ENCODE peak calls at places on chromosome 2, in four cellular contexts. T is WTC11, N is psoas muscle, W is chondrocyte. V is an unnamed sample.

GRCh38 chr2:11988691-11989465 is 242.4 kb downstream of the LPIN1 start:
- DNase-seq in N (no peak), T (no peak), W (no peak), V (no peak)

GRCh38 chr2:205700331-205701132 is 18.2 kb downstream of the NRP2 start:
- DNase-seq in N (no peak), T (no peak), W (peak), V (no peak)

GRCh38 chr2:43648979-43649701 is 12.1 kb downstream of the PLEKHH2 start:
- DNase-seq in T (no peak), N (no peak), W (no peak), V (no peak)

GRCh38 chr2:238936162-238937052 is 88.5 kb downstream of the TWIST2 start:
- DNase-seq in T (no peak), N (no peak), W (no peak), V (no peak)

GRCh38 chr2:10954856-10955818 is 43.4 kb downstream of the KCNF1 start:
- DNase-seq in W (peak), T (no peak), N (no peak), V (no peak)

GRCh38 chr2:201971516-201972228 is 62.0 kb upstream of the FZD7 start:
- DNase-seq in N (no peak), W (no peak), T (no peak), V (no peak)

GRCh38 chr2:201698588-201699226 is at the start of gene MPP4:
- DNase-seq in N (no peak), T (no peak), W (no peak), V (no peak)

GRCh38 chr2:211652366-211652765 is 886.2 kb downstream of the ERBB4 start:
- DNase-seq in W (no peak), T (no peak), N (no peak), V (no peak)

GRCh38 chr2:5803547-5803946 is 111.4 kb downstream of the SOX11 start:
- DNase-seq in N (no peak), W (no peak), T (no peak), V (no peak)

GRCh38 chr2:46964835-46965560 is 49.4 kb upstream of the MCFD2 start:
- DNase-seq in T (no peak), W (no peak), N (no peak), V (no peak)

GRCh38 chr2:25808006-25808383 is 70.3 kb downstream of the ASXL2 start:
- DNase-seq in W (no peak), T (no peak), N (no peak), V (no peak)

GRCh38 chr2:121809607-121810006 is 54.2 kb downstream of the TSN start:
- DNase-seq in N (no peak), W (no peak), T (no peak), V (no peak)

GRCh38 chr2:241496003-241496707 is 12.2 kb downstream of the STK25 start:
- DNase-seq in N (no peak), W (peak), T (no peak), V (no peak)

GRCh38 chr2:118710481-118710880 is 137.0 kb downstream of the EN1 start:
- DNase-seq in T (no peak), W (no peak), N (no peak), V (no peak)

GRCh38 chr2:142803158-142803557 is 74.3 kb upstream of the KYNU start:
- DNase-seq in N (no peak), T (no peak), W (no peak), V (no peak)

GRCh38 chr2:73575280-73575679 is 66.9 kb downstream of the NAT8 start:
- DNase-seq in W (no peak), N (no peak), T (no peak), V (no peak)

GRCh38 chr2:23545811-23546210 is 160.8 kb downstream of the KLHL29 start:
- DNase-seq in N (no peak), T (no peak), W (no peak), V (peak)

GRCh38 chr2:152354069-152354755 is 19.2 kb downstream of the FMNL2 start:
- DNase-seq in W (no peak), T (no peak), N (no peak), V (no peak)

GRCh38 chr2:151262629-151263028 is 966 bp upstream of the RBM43 start:
- DNase-seq in N (no peak), T (peak), W (no peak), V (no peak)

GRCh38 chr2:71950256-71951066 is 197.2 kb downstream of the CYP26B1 start:
- DNase-seq in N (peak), T (no peak), W (no peak), V (no peak)

GRCh38 chr2:162914161-162914560 is 75.6 kb upstream of the KCNH7 start:
- DNase-seq in W (no peak), N (no peak), T (no peak), V (no peak)

GRCh38 chr2:10190255-10190654 is 67.7 kb downstream of the RRM2 start:
- DNase-seq in N (no peak), W (no peak), T (no peak), V (no peak)

GRCh38 chr2:85278361-85278760 is 49.4 kb downstream of the TGOLN2 start:
- DNase-seq in N (no peak), W (no peak), T (no peak), V (no peak)

GRCh38 chr2:147108553-147108952 is 736.3 kb upstream of the ACVR2A start:
- DNase-seq in N (no peak), T (no peak), W (no peak), V (no peak)

GRCh38 chr2:225207471-225207870 is 165.2 kb upstream of the DOCK10 start:
- DNase-seq in T (no peak), N (no peak), W (no peak), V (no peak)

GRCh38 chr2:23916727-23917458 is 10.0 kb downstream of the ATAD2B start:
- DNase-seq in N (no peak), T (no peak), W (no peak), V (no peak)

GRCh38 chr2:83079007-83079406 is 1380.1 kb downstream of the SUCLG1 start:
- DNase-seq in N (no peak), T (no peak), W (no peak), V (no peak)

GRCh38 chr2:172937884-172938712 is 137.5 kb upstream of the MAP3K20 start:
- DNase-seq in N (no peak), T (no peak), W (no peak), V (no peak)

GRCh38 chr2:75277111-75277510 is 77.8 kb upstream of the TACR1 start:
- DNase-seq in T (no peak), W (no peak), N (no peak), V (no peak)

GRCh38 chr2:119451336-119452050 is 19.8 kb downstream of the TMEM37 start:
- DNase-seq in N (no peak), W (no peak), T (no peak), V (no peak)

GRCh38 chr2:42957109-42958035 is 165.0 kb upstream of the HAAO start:
- DNase-seq in W (no peak), N (peak), T (no peak), V (no peak)

GRCh38 chr2:31980674-31981356 is 30.0 kb downstream of the MEMO1 start:
- DNase-seq in W (no peak), N (no peak), T (no peak), V (no peak)
- TF ChIP-seq CTCF in W (no peak), N (no peak), T (no peak), V (no peak)

GRCh38 chr2:64606495-64607363 is 47.0 kb downstream of the SERTAD2 start:
- DNase-seq in T (peak), W (peak), N (peak), V (peak)

GRCh38 chr2:64610456-64610855 is 43.3 kb downstream of the SERTAD2 start:
- DNase-seq in T (no peak), N (no peak), W (no peak), V (no peak)

GRCh38 chr2:64607381-64607780 is 46.3 kb downstream of the SERTAD2 start:
- DNase-seq in W (no peak), T (no peak), N (no peak), V (no peak)

GRCh38 chr2:64608867-64609228 is 44.9 kb downstream of the SERTAD2 start:
- DNase-seq in W (no peak), N (peak), T (no peak), V (no peak)

GRCh38 chr2:64609229-64609994 is 44.3 kb downstream of the SERTAD2 start:
- DNase-seq in T (peak), N (peak), W (no peak), V (peak)
- TF ChIP-seq CTCF in T (no peak), N (peak), W (peak), V (peak)

GRCh38 chr2:237310515-237311114 is 103.3 kb downstream of the COL6A3 start:
- DNase-seq in T (no peak), W (peak), N (no peak), V (no peak)
- TF ChIP-seq CTCF in T (no peak), W (no peak), N (no peak), V (no peak)

GRCh38 chr2:113965644-113966043 is 75.8 kb downstream of the ACTR3 start:
- DNase-seq in W (no peak), N (no peak), T (peak), V (peak)
- TF ChIP-seq CTCF in W (peak), N (peak), T (peak), V (peak)

DNA sequence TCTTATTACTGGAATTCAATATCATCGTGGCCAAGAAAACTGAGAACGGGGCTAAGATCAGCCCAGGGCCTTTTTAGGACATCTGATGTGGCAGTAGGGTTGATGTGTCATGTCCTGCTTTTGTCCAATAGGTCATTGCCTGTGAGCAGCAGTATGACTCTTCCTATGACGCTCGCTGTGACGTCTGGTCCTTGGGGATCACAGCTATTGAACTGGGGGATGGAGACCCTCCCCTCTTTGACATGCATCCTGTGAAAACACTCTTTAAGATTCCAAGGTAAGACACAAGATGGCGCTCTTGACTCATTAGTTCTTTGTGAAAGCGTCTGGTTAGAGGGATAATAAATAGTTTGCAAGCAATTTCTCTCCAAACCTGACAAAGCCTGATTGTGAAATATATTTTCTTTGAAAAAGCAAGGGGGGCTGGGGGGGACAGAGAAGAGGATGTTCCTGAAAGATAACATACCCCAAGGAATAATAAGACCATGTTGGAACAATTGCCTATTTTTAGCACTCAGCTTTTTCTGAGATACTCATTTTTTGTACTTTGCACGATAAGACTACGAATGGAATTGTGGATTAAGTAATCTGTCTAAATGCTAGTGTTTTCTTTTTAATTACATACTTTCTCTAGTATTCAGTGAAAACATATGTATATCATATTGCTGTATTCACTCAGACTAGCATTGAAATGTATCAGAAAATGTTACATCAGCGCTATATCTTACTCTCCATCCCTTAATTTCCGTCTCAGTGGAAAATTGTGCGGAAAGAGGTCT is 58.1 kb downstream of the MYO3B start:
- DNase-seq in N (no peak), T (peak), W (no peak), V (peak)
- TF ChIP-seq CTCF in N (no peak), T (peak), W (peak), V (peak)

DNA sequence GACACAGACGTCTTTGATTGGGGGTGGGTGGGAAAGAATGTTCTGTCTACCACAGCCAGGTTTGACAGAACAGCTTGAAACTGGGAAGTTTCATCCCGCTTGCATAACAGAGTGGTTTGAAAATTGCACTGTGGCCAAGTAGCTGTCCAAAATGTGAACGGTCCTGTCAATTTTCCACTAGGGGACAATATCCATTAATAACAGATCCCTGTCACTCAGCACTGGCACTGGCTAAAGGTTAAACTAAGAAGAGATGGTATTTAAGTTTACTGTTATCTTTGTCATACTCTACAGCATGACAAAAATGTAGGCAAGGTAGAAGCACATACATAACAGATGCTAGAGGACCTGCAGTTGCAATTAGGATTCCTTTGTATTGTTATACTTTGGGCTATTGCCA is 55.6 kb upstream of the ACMSD start:
- DNase-seq in N (no peak), T (no peak), W (no peak), V (no peak)
- TF ChIP-seq CTCF in N (peak), T (peak), W (peak), V (no peak)

GRCh38 chr2:190360561-190360960 is 17.2 kb downstream of the INPP1 start:
- DNase-seq in N (no peak), W (no peak), T (no peak), V (no peak)

GRCh38 chr2:190359896-190360376 is 16.5 kb downstream of the INPP1 start:
- DNase-seq in W (no peak), N (peak), T (no peak), V (no peak)

GRCh38 chr2:190362894-190363293 is 19.5 kb downstream of the INPP1 start:
- DNase-seq in N (no peak), T (no peak), W (no peak), V (no peak)

GRCh38 chr2:190360965-190361364 is 17.6 kb downstream of the INPP1 start:
- DNase-seq in W (no peak), N (no peak), T (no peak), V (no peak)

DNA sequence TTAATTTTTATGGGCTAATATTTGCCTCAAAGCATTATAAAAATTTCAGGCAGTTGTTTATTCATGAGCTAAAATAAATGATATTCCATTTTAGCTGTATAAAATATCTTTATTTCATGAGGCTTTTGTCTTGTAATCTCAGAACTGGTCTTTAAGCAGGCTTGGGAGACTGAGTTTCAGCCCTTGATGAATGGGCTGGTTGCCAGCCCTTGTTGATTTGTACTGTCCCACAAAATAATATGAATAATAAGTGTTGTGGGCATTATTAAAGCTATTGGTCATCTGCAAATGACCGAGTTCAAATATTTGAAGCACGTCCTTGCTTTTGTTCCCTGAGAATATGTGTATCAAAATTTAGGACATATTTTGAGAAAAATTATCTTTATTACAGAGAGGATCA is 18.2 kb downstream of the INPP1 start:
- DNase-seq in T (no peak), N (no peak), W (no peak), V (no peak)
- TF ChIP-seq CTCF in T (no peak), N (no peak), W (no peak), V (no peak)

DNA sequence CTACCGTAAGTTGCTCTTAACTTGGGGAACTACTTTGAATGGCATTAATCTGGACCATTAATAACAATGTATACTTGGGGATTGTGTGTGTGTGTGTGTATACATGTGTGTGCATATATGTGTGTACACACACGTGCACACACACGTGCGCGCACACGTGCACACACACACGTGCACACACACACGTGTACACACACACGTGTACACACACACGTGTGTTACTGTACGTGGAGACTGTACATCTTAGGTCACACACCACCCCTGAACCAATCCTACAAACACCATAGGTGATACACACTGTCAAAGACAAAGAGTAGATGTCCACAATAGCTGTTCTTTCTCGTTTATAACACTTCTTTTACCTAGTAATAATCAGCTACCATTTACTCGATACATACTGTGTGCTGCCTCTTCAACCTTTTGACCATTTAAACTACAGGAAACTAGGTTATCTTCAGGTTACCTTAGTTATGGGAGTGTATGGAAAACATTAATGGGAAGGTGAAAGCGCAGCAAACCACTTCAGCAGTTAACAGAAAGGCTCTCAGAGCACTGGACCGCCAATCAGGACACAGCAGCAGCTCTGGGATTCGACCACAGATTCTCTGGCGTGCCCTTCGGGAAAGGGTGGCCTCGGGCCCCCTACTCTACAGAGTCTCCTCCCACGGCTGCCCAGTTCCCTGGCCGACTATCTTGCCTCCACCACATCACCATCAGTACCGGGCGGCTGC is 894 bp upstream of the GCC2 start:
- DNase-seq in N (no peak), W (no peak), T (no peak), V (peak)
- TF ChIP-seq CTCF in N (no peak), W (no peak), T (no peak), V (no peak)